ENCODE peak calls at places on chromosomes 13 and 19, in five cellular contexts. Z, H, C, M and O are unnamed samples.

GRCh38 chr19:38977445-38978314 is 2.1 kb upstream of the FBXO17 start:
- DNase-seq in Z (no peak), H (peak; percentile 92), C (no peak), M (no peak), O (peak; percentile 85)

GRCh38 chr13:33806470-33807248 is 11.3 kb upstream of the RFC3 start:
- DNase-seq in Z (no peak), H (no peak), C (no peak), M (no peak), O (no peak)

GRCh38 chr13:94343243-94343585 is 136.3 kb downstream of the DCT start:
- DNase-seq in Z (no peak), H (peak; percentile 35), C (peak; percentile 57), M (no peak), O (no peak)

GRCh38 chr13:84609716-84610115 is 727.4 kb upstream of the SLITRK1 start:
- DNase-seq in Z (peak; percentile 4), H (peak; percentile 90), C (peak; percentile 48), M (no peak), O (no peak)

GRCh38 chr19:18282021-18282787 is 782 bp upstream of the JUND start:
- DNase-seq in Z (no peak), H (peak; percentile 49), C (no peak), M (no peak), O (peak; percentile 45)

GRCh38 chr13:45564108-45564507 is 51.4 kb downstream of the ERICH6B start:
- DNase-seq in Z (peak; percentile 25), H (no peak), C (peak; percentile 54), M (no peak), O (peak; percentile 5)

GRCh38 chr13:113086991-113087922 is 18.3 kb upstream of the F7 start:
- DNase-seq in Z (no peak), H (no peak), C (no peak), M (no peak), O (no peak)

GRCh38 chr19:53871448-53871847 is 3.8 kb downstream of the MYADM start:
- DNase-seq in Z (no peak), H (no peak), C (no peak), M (no peak), O (no peak)

GRCh38 chr13:111318396-111318795 is 2.0 kb upstream of the TEX29 start:
- DNase-seq in Z (no peak), H (no peak), C (no peak), M (no peak), O (no peak)

GRCh38 chr19:29247912-29248311 is 35.0 kb upstream of the UQCRFS1 start:
- DNase-seq in Z (no peak), H (no peak), C (no peak), M (no peak), O (no peak)

GRCh38 chr19:33368074-33368864 is 5.2 kb upstream of the CEBPG start:
- DNase-seq in Z (no peak), H (peak; percentile 58), C (peak; percentile 36), M (no peak), O (no peak)

GRCh38 chr13:20495087-20496023 is 30.3 kb downstream of the CRYL1 start:
- DNase-seq in Z (peak; percentile 69), H (peak; percentile 45), C (peak; percentile 73), M (peak; percentile 64), O (peak; percentile 30)

GRCh38 chr19:2302319-2303208 is 5.4 kb downstream of the LINGO3 start:
- DNase-seq in Z (peak; percentile 46), H (no peak), C (peak; percentile 35), M (no peak), O (no peak)

GRCh38 chr19:10625003-10625761 is at the start of gene SLC44A2:
- DNase-seq in Z (peak; percentile 54), H (peak; percentile 39), C (peak; percentile 26), M (no peak), O (no peak)

GRCh38 chr19:34350161-34350561 is 14.8 kb upstream of the GPI start:
- DNase-seq in Z (peak; percentile 39), H (no peak), C (no peak), M (peak; percentile 69), O (peak; percentile 78)

GRCh38 chr13:31161583-31162150 is at the start of gene HSPH1:
- DNase-seq in Z (peak; percentile 97), H (peak; percentile 95), C (peak; percentile 98), M (peak; percentile 99), O (peak; percentile 100)

GRCh38 chr13:113442354-113442984 is 10.8 kb downstream of the ADPRHL1 start:
- DNase-seq in Z (no peak), H (no peak), C (no peak), M (no peak), O (no peak)

GRCh38 chr19:41265376-41266153 is 1.4 kb downstream of the HNRNPUL1 start:
- DNase-seq in Z (peak; percentile 34), H (no peak), C (peak; percentile 45), M (no peak), O (no peak)

GRCh38 chr13:101917833-101918755 is 465.6 kb downstream of the ITGBL1 start:
- DNase-seq in Z (no peak), H (no peak), C (no peak), M (no peak), O (no peak)

GRCh38 chr13:110910013-110910890 is 4.6 kb downstream of the ANKRD10 start:
- DNase-seq in Z (no peak), H (no peak), C (no peak), M (no peak), O (no peak)

GRCh38 chr13:26247608-26248007 is 6.3 kb upstream of the CDK8 start:
- DNase-seq in Z (no peak), H (no peak), C (peak; percentile 11), M (no peak), O (no peak)

GRCh38 chr19:12952488-12953455 is 4.3 kb downstream of the GADD45GIP1 start:
- DNase-seq in Z (peak; percentile 86), H (no peak), C (peak; percentile 82), M (no peak), O (no peak)

GRCh38 chr13:114089341-114089740 is 43.1 kb downstream of the RASA3 start:
- DNase-seq in Z (no peak), H (no peak), C (no peak), M (no peak), O (no peak)

GRCh38 chr13:75798353-75799245 is 162.5 kb downstream of the LMO7 start:
- DNase-seq in Z (peak; percentile 53), H (peak; percentile 41), C (no peak), M (no peak), O (peak; percentile 11)

GRCh38 chr13:28531195-28531955 is 36.4 kb upstream of the FLT1 start:
- DNase-seq in Z (peak; percentile 42), H (no peak), C (peak; percentile 13), M (no peak), O (no peak)

GRCh38 chr13:23671902-23672301 is 101.7 kb downstream of the TNFRSF19 start:
- DNase-seq in Z (peak; percentile 68), H (no peak), C (peak; percentile 30), M (no peak), O (no peak)

GRCh38 chr13:100860866-100861265 is 186.3 kb upstream of the TMTC4 start:
- DNase-seq in Z (no peak), H (no peak), C (no peak), M (no peak), O (no peak)

GRCh38 chr19:13794388-13794751 is 873 bp upstream of the ZSWIM4 start:
- DNase-seq in Z (peak; percentile 98), H (peak; percentile 80), C (peak; percentile 93), M (no peak), O (no peak)

GRCh38 chr19:46967578-46968018 is 52.0 kb upstream of the NPAS1 start:
- DNase-seq in Z (no peak), H (peak; percentile 82), C (no peak), M (no peak), O (peak; percentile 43)

GRCh38 chr13:111298214-111298975 is 22.0 kb upstream of the TEX29 start:
- DNase-seq in Z (no peak), H (no peak), C (no peak), M (no peak), O (no peak)

GRCh38 chr19:55605207-55605636 is 225 bp upstream of the ZNF865 start:
- DNase-seq in Z (peak; percentile 92), H (peak; percentile 89), C (peak; percentile 98), M (peak; percentile 97), O (peak; percentile 100)

GRCh38 chr19:13019330-13019729 is 24.1 kb downstream of the NFIX start:
- DNase-seq in Z (no peak), H (no peak), C (no peak), M (no peak), O (no peak)

GRCh38 chr13:112522578-112522977 is 65.4 kb downstream of the TUBGCP3 start:
- DNase-seq in Z (peak; percentile 37), H (no peak), C (no peak), M (no peak), O (no peak)

GRCh38 chr13:113044431-113045114 is 61.0 kb upstream of the F7 start:
- DNase-seq in Z (peak; percentile 28), H (no peak), C (no peak), M (no peak), O (no peak)

GRCh38 chr13:50809133-50810090 is 34.1 kb downstream of the DLEU7 start:
- DNase-seq in Z (peak; percentile 15), H (no peak), C (no peak), M (no peak), O (no peak)

GRCh38 chr19:44903602-44904425 is 1.8 kb upstream of the APOE start:
- DNase-seq in Z (peak; percentile 49), H (peak; percentile 10), C (peak; percentile 69), M (peak; percentile 69), O (peak; percentile 60)

GRCh38 chr13:38093425-38093824 is 223.9 kb upstream of the TRPC4 start:
- DNase-seq in Z (no peak), H (no peak), C (no peak), M (no peak), O (no peak)